ENCODE peak calls at places on chromosomes 6 and 20, in six cellular contexts. E, Y, B, I, Q and U are unnamed samples. For H3K36me3, the result is how much of the 10 kb centered on the place peaks cover.

GRCh38 chr6:128097019-128097418 is 196.2 kb upstream of the THEMIS start:
- DNase-seq in Y (no peak), B (no peak), Q (no peak), E (no peak), I (no peak), U (no peak)

GRCh38 chr6:149917679-149918078 is 5.2 kb downstream of the RAET1G start:
- DNase-seq in Q (no peak), B (no peak), I (no peak), Y (no peak), E (no peak), U (no peak)

GRCh38 chr20:34988176-34988540 is 32.5 kb downstream of the MYH7B start:
- DNase-seq in Q (no peak), Y (no peak), I (no peak), E (no peak), B (no peak), U (no peak)

GRCh38 chr6:43771858-43772570 is 2.0 kb downstream of the VEGFA start:
- DNase-seq in E (peak), B (peak), Q (peak), Y (peak), I (peak), U (no peak)

GRCh38 chr20:1281279-1282057 is 15.4 kb downstream of the SNPH start:
- DNase-seq in Q (peak), Y (no peak), I (no peak), B (no peak), E (no peak), U (no peak)

GRCh38 chr6:170262481-170263088 is 28.3 kb downstream of the DLL1 start:
- DNase-seq in I (no peak), B (no peak), Q (no peak), Y (no peak), E (no peak), U (no peak)

GRCh38 chr6:27078734-27079357 is 168.7 kb upstream of the PRSS16 start:
- DNase-seq in Y (peak), E (peak), I (peak), B (peak), Q (peak), U (no peak)

GRCh38 chr20:46348231-46348803 is 40.0 kb upstream of the CDH22 start:
- DNase-seq in I (no peak), Y (no peak), Q (peak), E (no peak), B (peak), U (peak)

GRCh38 chr20:62159835-62160234 is 16.3 kb downstream of the SS18L1 start:
- DNase-seq in B (no peak), Q (no peak), I (no peak), Y (no peak), E (no peak), U (no peak)

GRCh38 chr6:42239736-42240375 is 22.2 kb upstream of the MRPS10 start:
- DNase-seq in Q (no peak), B (no peak), Y (no peak), E (no peak), I (no peak), U (no peak)
- H3K36me3 ChIP-seq in Q (under half), B (under half), Y (under half), E (under half), I (under half), U (under half)

GRCh38 chr20:38894091-38894847 is 31.9 kb upstream of the FAM83D start:
- DNase-seq in I (no peak), Y (no peak), Q (no peak), E (no peak), B (no peak), U (no peak)

GRCh38 chr20:38892091-38892981 is 33.9 kb upstream of the FAM83D start:
- DNase-seq in I (no peak), E (no peak), Q (no peak), B (no peak), Y (no peak), U (no peak)

GRCh38 chr20:38895098-38895949 is 30.9 kb upstream of the FAM83D start:
- DNase-seq in B (no peak), Q (no peak), E (no peak), Y (no peak), I (no peak), U (no peak)

GRCh38 chr20:38893056-38893455 is 33.2 kb upstream of the FAM83D start:
- DNase-seq in Y (no peak), B (no peak), E (no peak), I (no peak), Q (no peak), U (no peak)

DNA sequence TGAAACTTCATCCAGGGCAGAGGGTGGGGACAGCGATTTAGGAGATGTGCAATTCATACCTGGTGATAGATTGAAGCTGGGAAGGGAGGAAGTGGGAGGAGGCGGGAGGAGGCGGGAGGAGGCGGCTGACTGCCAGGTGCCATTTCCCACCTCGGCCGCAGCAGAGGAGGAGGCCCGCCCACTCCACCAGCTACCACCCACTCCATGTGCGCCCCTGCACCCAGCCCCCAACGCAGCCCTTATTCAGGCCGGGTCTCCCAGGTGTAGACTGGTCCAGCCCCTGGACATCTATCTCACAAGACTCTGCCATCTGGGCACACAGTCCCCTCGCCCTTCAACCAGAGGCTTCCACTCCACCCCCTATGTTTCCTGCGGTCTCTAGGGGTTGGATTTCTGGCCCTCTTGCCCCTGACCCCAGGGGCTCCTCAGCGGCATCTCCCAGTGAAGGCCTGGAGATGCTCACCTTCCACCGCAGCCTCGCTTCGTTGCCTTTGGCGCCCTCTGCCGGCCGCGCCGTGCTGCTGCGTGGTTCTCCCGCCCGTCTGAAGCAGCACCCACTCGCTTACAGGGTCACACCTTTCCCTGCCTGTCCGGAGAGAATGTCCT is 32.6 kb upstream of the FAM83D start:
- DNase-seq in Y (peak), I (peak), B (peak), Q (peak), E (peak), U (peak)
- H3K4me3 ChIP-seq in Y (peak), I (no peak), B (no peak), Q (no peak), E (no peak), U (no peak)

DNA sequence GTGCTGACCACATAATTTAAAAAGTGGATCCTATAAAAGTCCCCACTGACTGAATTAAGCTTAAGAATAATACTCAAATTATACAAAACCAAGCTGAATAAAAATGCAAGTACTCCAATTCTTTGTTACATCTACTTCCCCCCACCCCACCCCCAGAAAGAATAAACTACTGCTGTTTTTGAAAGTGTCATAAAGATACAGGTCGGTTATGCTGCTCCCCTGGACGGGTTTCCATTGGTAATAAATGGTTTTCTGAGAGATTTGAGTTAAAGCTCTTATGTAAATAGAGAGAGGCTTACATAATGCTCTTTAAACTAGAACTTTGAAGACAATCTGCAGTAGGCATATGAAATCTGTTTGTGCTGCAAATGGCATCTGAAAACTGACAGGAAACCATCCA is 10.9 kb upstream of the POU3F2 start:
- DNase-seq in E (no peak), I (no peak), Y (no peak), B (no peak), Q (no peak), U (no peak)
- H3K36me3 ChIP-seq in E (under half), I (under half), Y (under half), B (under half), Q (under half), U (under half)

DNA sequence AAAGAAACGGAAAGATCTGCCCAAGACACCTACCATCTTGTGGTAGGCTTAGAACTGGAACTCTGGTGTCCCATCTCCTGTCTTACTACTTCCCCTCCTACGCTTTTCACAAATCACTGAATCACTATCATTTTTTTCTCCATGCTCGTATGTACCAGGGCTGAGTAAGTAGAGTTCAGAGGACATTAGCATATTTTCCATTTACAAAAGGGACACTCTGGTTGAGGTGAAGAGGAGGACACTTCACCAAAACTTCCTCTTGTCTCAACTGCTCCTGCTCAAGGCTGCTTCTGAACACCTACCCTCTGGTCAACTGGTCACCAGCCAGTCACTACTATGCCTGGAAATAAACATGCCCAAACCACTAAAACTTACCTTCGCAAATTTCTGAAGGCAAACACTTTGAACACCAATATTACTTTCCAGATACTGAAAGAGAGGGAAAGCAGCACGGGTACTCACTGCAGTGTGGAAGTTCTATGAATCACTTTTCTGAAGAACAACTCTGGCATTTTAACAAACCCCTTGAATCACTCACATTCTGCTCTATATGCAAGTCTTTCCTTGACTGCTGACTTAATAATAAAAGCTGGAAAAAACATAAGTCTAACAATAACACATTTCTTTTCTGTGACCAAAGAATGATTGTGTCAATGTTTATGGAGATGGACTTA is 123.3 kb downstream of the INSM1 start:
- DNase-seq in Q (no peak), B (no peak), I (peak), Y (no peak), E (no peak), U (no peak)
- H3K4me3 ChIP-seq in Q (no peak), B (no peak), I (no peak), Y (no peak), E (no peak), U (no peak)

GRCh38 chr6:7899046-7899888 is 11.3 kb downstream of the TXNDC5 start:
- DNase-seq in E (no peak), Y (peak), B (peak), I (no peak), Q (no peak), U (no peak)
- H3K36me3 ChIP-seq in E (under half), Y (half or more), B (under half), I (half or more), Q (under half), U (under half)

GRCh38 chr6:30493643-30494250 is 4.4 kb downstream of the HLA-E start:
- DNase-seq in I (no peak), E (no peak), Q (no peak), Y (no peak), B (peak), U (no peak)

GRCh38 chr6:30490031-30490876 is 945 bp downstream of the HLA-E start:
- DNase-seq in I (peak), Q (peak), B (peak), Y (no peak), E (peak), U (no peak)

GRCh38 chr6:30489081-30490030 is at the start of gene HLA-E:
- DNase-seq in E (peak), I (peak), B (peak), Y (peak), Q (peak), U (peak)

GRCh38 chr6:30494275-30494990 is 5.1 kb downstream of the HLA-E start:
- DNase-seq in Y (no peak), Q (no peak), E (no peak), I (no peak), B (no peak), U (no peak)

GRCh38 chr6:30491963-30492616 is 2.8 kb downstream of the HLA-E start:
- DNase-seq in Y (no peak), Q (no peak), B (no peak), E (no peak), I (no peak), U (no peak)
- H3K4me3 ChIP-seq in Y (no peak), Q (no peak), B (no peak), E (peak), I (no peak), U (no peak)